ENCODE peak calls at places on chromosome 11, in ten cellular contexts. N, Q, C, K, T, E, M, W, I and V are unnamed samples.

GRCh38 chr11:70468256-70469230 is 70.2 kb downstream of the CTTN start:
- DNase-seq in N (no peak), Q (no peak), C (no peak), K (no peak), T (no peak), E (no peak), M (no peak), W (no peak), I (no peak), V (no peak)

GRCh38 chr11:75424396-75424795 is 8.6 kb downstream of the KLHL35 start:
- DNase-seq in N (no peak), Q (no peak), C (no peak), K (no peak), T (no peak), E (no peak), M (no peak), W (no peak), I (no peak), V (no peak)

GRCh38 chr11:19472679-19473078 is 231.9 kb upstream of the E2F8 start:
- DNase-seq in N (no peak), Q (no peak), C (no peak), K (no peak), T (no peak), E (no peak), M (no peak), W (no peak), I (no peak), V (no peak)

GRCh38 chr11:121299417-121299816 is 6.8 kb downstream of the SC5D start:
- DNase-seq in N (no peak), Q (no peak), C (no peak), K (no peak), T (no peak), E (no peak), M (no peak), W (no peak), I (no peak), V (no peak)

GRCh38 chr11:72776117-72776843 is 17.6 kb downstream of the STARD10 start:
- DNase-seq in N (no peak), Q (no peak), C (no peak), K (no peak), T (peak; percentile 50), E (no peak), M (no peak), W (no peak), I (no peak), V (no peak)

GRCh38 chr11:30786392-30787120 is 200.4 kb upstream of the MPPED2 start:
- DNase-seq in N (no peak), Q (no peak), C (no peak), K (no peak), T (no peak), E (no peak), M (no peak), W (no peak), I (no peak), V (no peak)

GRCh38 chr11:121446752-121447156 is 5.4 kb upstream of the SORL1 start:
- DNase-seq in N (no peak), Q (no peak), C (no peak), K (no peak), T (no peak), E (no peak), M (no peak), W (no peak), I (no peak), V (no peak)

GRCh38 chr11:24496728-24497396 is at the start of gene LUZP2:
- DNase-seq in N (peak; percentile 79), Q (no peak), C (no peak), K (no peak), T (no peak), E (peak; percentile 49), M (no peak), W (peak; percentile 70), I (no peak), V (peak; percentile 59)

GRCh38 chr11:44847316-44847715 is 103.4 kb downstream of the TP53I11 start:
- DNase-seq in N (no peak), Q (no peak), C (no peak), K (no peak), T (no peak), E (no peak), M (no peak), W (no peak), I (no peak), V (no peak)

GRCh38 chr11:72227316-72228228 is 3.0 kb downstream of the INPPL1 start:
- DNase-seq in N (no peak), Q (no peak), C (no peak), K (no peak), T (peak; percentile 41), E (no peak), M (no peak), W (no peak), I (no peak), V (no peak)

GRCh38 chr11:17154409-17155159 is 53.2 kb downstream of the PIK3C2A start:
- DNase-seq in N (no peak), Q (no peak), C (no peak), K (no peak), T (no peak), E (no peak), M (no peak), W (no peak), I (no peak), V (no peak)

GRCh38 chr11:1082728-1083620 is 8.3 kb downstream of the MUC2 start:
- DNase-seq in N (peak; percentile 80), Q (no peak), C (no peak), K (no peak), T (peak; percentile 43), E (no peak), M (no peak), W (peak; percentile 71), I (no peak), V (no peak)

GRCh38 chr11:132430352-132431091 is 1060.1 kb downstream of the NTM start:
- DNase-seq in N (no peak), Q (no peak), C (no peak), K (no peak), T (no peak), E (no peak), M (no peak), W (no peak), I (no peak), V (no peak)

GRCh38 chr11:331332-332060 is 10.8 kb upstream of the IFITM3 start:
- DNase-seq in N (no peak), Q (no peak), C (no peak), K (no peak), T (peak; percentile 38), E (no peak), M (no peak), W (peak; percentile 51), I (no peak), V (no peak)

DNA sequence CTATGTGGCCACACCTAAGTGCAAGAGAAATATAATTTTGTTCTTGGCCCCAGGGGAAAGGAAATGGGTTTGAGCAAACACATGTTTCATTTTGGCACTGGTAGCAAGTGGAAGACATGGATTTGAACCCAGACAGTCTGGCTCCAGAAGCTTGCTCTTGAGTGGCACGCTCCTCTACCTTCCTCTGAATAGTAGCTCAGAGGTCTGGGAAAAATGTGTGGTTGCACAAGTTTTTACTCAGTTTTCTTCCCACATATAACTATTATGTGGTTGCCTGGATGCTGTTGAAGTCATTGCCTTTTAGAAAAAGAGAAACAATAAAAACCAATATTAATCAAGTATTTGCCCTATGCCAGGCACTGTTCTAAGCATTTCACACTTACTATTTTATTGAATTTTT is 16.3 kb downstream of the PARVA start:
- DNase-seq in N (no peak), Q (no peak), C (no peak), K (no peak), T (no peak), E (no peak), M (no peak), W (no peak), I (no peak), V (no peak)
- TF ChIP-seq CTCF in N (no peak), Q (no peak), C (no peak), K (no peak), T (no peak), E (no peak), M (no peak), W (no peak), I (no peak), V (no peak)

GRCh38 chr11:102254047-102254446 is 63.2 kb upstream of the BIRC3 start:
- DNase-seq in N (no peak), Q (peak; percentile 21), C (no peak), K (no peak), T (no peak), E (no peak), M (no peak), W (no peak), I (no peak), V (no peak)
- TF ChIP-seq CTCF in N (no peak), Q (no peak), C (peak; percentile 28), K (peak; percentile 18), T (peak; percentile 41), E (peak; percentile 28), M (no peak), W (no peak), I (peak; percentile 45), V (no peak)

GRCh38 chr11:93614111-93614784 is 47.2 kb upstream of the CEP295 start:
- DNase-seq in N (no peak), Q (peak; percentile 8), C (no peak), K (no peak), T (no peak), E (peak; percentile 5), M (no peak), W (no peak), I (no peak), V (no peak)
- TF ChIP-seq CTCF in N (no peak), Q (peak; percentile 9), C (no peak), K (no peak), T (no peak), E (peak; percentile 46), M (no peak), W (no peak), I (peak; percentile 21), V (no peak)

GRCh38 chr11:65351511-65351910 is 3.0 kb upstream of the TIGD3 start:
- DNase-seq in N (no peak), Q (no peak), C (no peak), K (no peak), T (no peak), E (no peak), M (no peak), W (no peak), I (no peak), V (no peak)

GRCh38 chr11:65354265-65355012 is at the start of gene TIGD3:
- DNase-seq in N (peak; percentile 99), Q (peak; percentile 99), C (peak; percentile 54), K (peak; percentile 96), T (peak; percentile 98), E (peak; percentile 97), M (peak; percentile 100), W (peak; percentile 97), I (peak; percentile 59), V (peak; percentile 97)

GRCh38 chr11:65353376-65353775 is 1.2 kb upstream of the TIGD3 start:
- DNase-seq in N (no peak), Q (no peak), C (no peak), K (no peak), T (no peak), E (no peak), M (no peak), W (no peak), I (no peak), V (no peak)

GRCh38 chr11:65353900-65354264 is 669 bp upstream of the TIGD3 start:
- DNase-seq in N (no peak), Q (no peak), C (no peak), K (no peak), T (no peak), E (no peak), M (no peak), W (no peak), I (no peak), V (no peak)

DNA sequence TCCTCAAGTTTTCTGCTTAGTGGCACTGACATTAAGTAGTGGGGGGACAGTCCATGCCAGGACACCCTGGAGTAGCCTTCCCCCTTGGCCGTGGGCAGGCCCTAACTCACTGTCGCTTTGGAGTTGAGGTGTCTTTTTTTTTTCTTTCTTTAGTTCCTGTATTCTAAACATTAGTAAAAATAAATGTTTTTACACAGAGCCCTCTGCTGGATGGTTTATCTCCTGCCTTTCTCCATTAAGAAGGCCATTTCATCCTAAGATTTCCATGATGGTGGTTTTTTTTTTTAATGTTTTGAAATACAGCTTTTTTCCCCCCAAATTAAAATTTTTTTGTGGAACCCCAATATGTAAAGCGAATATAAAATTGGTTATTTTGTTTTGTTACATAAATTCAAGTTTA is 1.8 kb upstream of the TIGD3 start:
- DNase-seq in N (no peak), Q (peak; percentile 36), C (no peak), K (no peak), T (no peak), E (no peak), M (no peak), W (no peak), I (no peak), V (no peak)
- TF ChIP-seq CTCF in N (no peak), Q (peak; percentile 52), C (peak; percentile 36), K (peak; percentile 32), T (peak; percentile 25), E (peak; percentile 57), M (no peak), W (no peak), I (peak; percentile 34), V (no peak)